ENCODE peak calls at places on chromosomes 2 and 18, in nine cellular contexts. One of them, this sample, is unnamed.
A peak's percentile ranks its signal among the peaks of the same experiment; 100 is the strongest.

GRCh38 chr2:42046819-42047487 is 868 bp upstream of the PKDCC start:
- DNase-seq in RKO: no peak
- DNase-seq in breast epithelium: no peak
- DNase-seq in Right ventricle myocardium superior: no peak
- DNase-seq in C1 segment of cervical spinal cord: no peak
- DNase-seq in GM06990: no peak
- DNase-seq in HFFc6: no peak
- DNase-seq in IMR-90: no peak
- DNase-seq in activated CD4-positive, alpha-beta T cell treated with anti-CD3 and anti-CD28 coated beads, Interleukin-2, amount 10 ng/mL, durations not matched to agents 7 days and 5 days: no peak
- DNase-seq in this sample: peak; percentile 48

GRCh38 chr2:84880645-84881521 is at the start of gene TRABD2A:
- DNase-seq in GM06990: peak; percentile 37
- DNase-seq in IMR-90: peak; percentile 71
- DNase-seq in C1 segment of cervical spinal cord: no peak
- DNase-seq in HFFc6: no peak
- DNase-seq in breast epithelium: no peak
- DNase-seq in Right ventricle myocardium superior: peak; percentile 53
- DNase-seq in activated CD4-positive, alpha-beta T cell treated with anti-CD3 and anti-CD28 coated beads, Interleukin-2, amount 10 ng/mL, durations not matched to agents 7 days and 5 days: peak; percentile 65
- DNase-seq in RKO: peak; percentile 76
- DNase-seq in this sample: no peak

GRCh38 chr2:25483584-25484266 is 142.0 kb upstream of the DNMT3A start:
- DNase-seq in RKO: no peak
- DNase-seq in activated CD4-positive, alpha-beta T cell treated with anti-CD3 and anti-CD28 coated beads, Interleukin-2, amount 10 ng/mL, durations not matched to agents 7 days and 5 days: no peak
- DNase-seq in IMR-90: no peak
- DNase-seq in breast epithelium: no peak
- DNase-seq in C1 segment of cervical spinal cord: no peak
- DNase-seq in GM06990: no peak
- DNase-seq in HFFc6: no peak
- DNase-seq in Right ventricle myocardium superior: no peak
- DNase-seq in this sample: no peak

GRCh38 chr2:234548720-234549420 is 52.0 kb upstream of the ARL4C start:
- DNase-seq in activated CD4-positive, alpha-beta T cell treated with anti-CD3 and anti-CD28 coated beads, Interleukin-2, amount 10 ng/mL, durations not matched to agents 7 days and 5 days: no peak
- DNase-seq in IMR-90: peak; percentile 72
- DNase-seq in C1 segment of cervical spinal cord: peak; percentile 3
- DNase-seq in RKO: no peak
- DNase-seq in Right ventricle myocardium superior: no peak
- DNase-seq in HFFc6: no peak
- DNase-seq in breast epithelium: no peak
- DNase-seq in GM06990: no peak
- DNase-seq in this sample: no peak

GRCh38 chr2:105321875-105322646 is 7.5 kb downstream of the TGFBRAP1 start:
- DNase-seq in GM06990: no peak
- DNase-seq in RKO: no peak
- DNase-seq in HFFc6: peak; percentile 29
- DNase-seq in breast epithelium: no peak
- DNase-seq in IMR-90: peak; percentile 52
- DNase-seq in Right ventricle myocardium superior: no peak
- DNase-seq in activated CD4-positive, alpha-beta T cell treated with anti-CD3 and anti-CD28 coated beads, Interleukin-2, amount 10 ng/mL, durations not matched to agents 7 days and 5 days: no peak
- DNase-seq in C1 segment of cervical spinal cord: no peak
- DNase-seq in this sample: no peak

GRCh38 chr2:96899084-96899735 is 29.3 kb upstream of the SEMA4C start:
- DNase-seq in IMR-90: peak; percentile 35
- DNase-seq in activated CD4-positive, alpha-beta T cell treated with anti-CD3 and anti-CD28 coated beads, Interleukin-2, amount 10 ng/mL, durations not matched to agents 7 days and 5 days: no peak
- DNase-seq in GM06990: no peak
- DNase-seq in RKO: peak; percentile 67
- DNase-seq in breast epithelium: no peak
- DNase-seq in HFFc6: peak; percentile 19
- DNase-seq in Right ventricle myocardium superior: no peak
- DNase-seq in C1 segment of cervical spinal cord: no peak
- DNase-seq in this sample: no peak

GRCh38 chr2:241803387-241804325 is 5.3 kb upstream of the NEU4 start:
- DNase-seq in GM06990: peak; percentile 84
- DNase-seq in Right ventricle myocardium superior: peak; percentile 67
- DNase-seq in IMR-90: peak; percentile 31
- DNase-seq in breast epithelium: no peak
- DNase-seq in HFFc6: no peak
- DNase-seq in RKO: no peak
- DNase-seq in C1 segment of cervical spinal cord: no peak
- DNase-seq in activated CD4-positive, alpha-beta T cell treated with anti-CD3 and anti-CD28 coated beads, Interleukin-2, amount 10 ng/mL, durations not matched to agents 7 days and 5 days: peak; percentile 40
- DNase-seq in this sample: no peak

GRCh38 chr18:47953471-47953931 is 23.0 kb upstream of the SMAD2 start:
- DNase-seq in HFFc6: no peak
- DNase-seq in Right ventricle myocardium superior: peak; percentile 44
- DNase-seq in breast epithelium: no peak
- DNase-seq in C1 segment of cervical spinal cord: no peak
- DNase-seq in IMR-90: no peak
- DNase-seq in GM06990: no peak
- DNase-seq in activated CD4-positive, alpha-beta T cell treated with anti-CD3 and anti-CD28 coated beads, Interleukin-2, amount 10 ng/mL, durations not matched to agents 7 days and 5 days: peak; percentile 57
- DNase-seq in RKO: no peak
- DNase-seq in this sample: no peak

GRCh38 chr2:64234785-64235184 is 90.6 kb upstream of the PELI1 start:
- DNase-seq in HFFc6: no peak
- DNase-seq in C1 segment of cervical spinal cord: no peak
- DNase-seq in GM06990: no peak
- DNase-seq in IMR-90: no peak
- DNase-seq in activated CD4-positive, alpha-beta T cell treated with anti-CD3 and anti-CD28 coated beads, Interleukin-2, amount 10 ng/mL, durations not matched to agents 7 days and 5 days: no peak
- DNase-seq in RKO: no peak
- DNase-seq in Right ventricle myocardium superior: no peak
- DNase-seq in breast epithelium: no peak
- DNase-seq in this sample: no peak

This sample was measured in frontal cortex.